ENCODE peak calls at places on chromosomes 16 and 17, in nine cellular contexts. B is GF-D8; K is tibial nerve; S is hippocampal formation; O is left kidney; L is Caco-2; U is activated effector memory CD4-positive, alpha-beta T cell treated with anti-CD3 and anti-CD28 coated beads, Interleukin-2, amount 50 U/mL, for 16 hours; P is thoracic aorta; W is DMS53. Q is an unnamed sample.

GRCh38 chr16:813204-813915 is 12.8 kb upstream of the GNG13 start:
- DNase-seq in B (no peak), K (no peak), S (peak), O (peak), L (peak), U (peak), P (no peak), W (peak), Q (peak)

GRCh38 chr17:49834118-49834743 is 13.6 kb downstream of the TAC4 start:
- DNase-seq in B (no peak), K (no peak), S (no peak), O (no peak), L (no peak), U (no peak), P (no peak), W (no peak), Q (no peak)

GRCh38 chr17:20775331-20775730 is 195.8 kb downstream of the CDRT15L2 start:
- DNase-seq in B (no peak), K (no peak), S (no peak), O (no peak), L (no peak), U (no peak), P (no peak), W (no peak), Q (no peak)

GRCh38 chr17:72614871-72615626 is 477.4 kb downstream of the SLC39A11 start:
- DNase-seq in B (no peak), K (peak), S (peak), O (peak), L (peak), U (no peak), P (no peak), W (peak), Q (no peak)

GRCh38 chr17:3593384-3593783 is 15.8 kb downstream of the TRPV1 start:
- DNase-seq in B (no peak), K (no peak), S (no peak), O (no peak), L (no peak), U (no peak), P (no peak), W (no peak), Q (no peak)

GRCh38 chr16:3101018-3101840 is 2.1 kb upstream of the ZSCAN10 start:
- DNase-seq in B (no peak), K (no peak), S (no peak), O (peak), L (peak), U (peak), P (no peak), W (peak), Q (no peak)

GRCh38 chr17:1868090-1868489 is 38.3 kb downstream of the RPA1 start:
- DNase-seq in B (no peak), K (no peak), S (no peak), O (peak), L (no peak), U (no peak), P (no peak), W (no peak), Q (no peak)

GRCh38 chr16:9256196-9256595 is 164.8 kb downstream of the HAPSTR1 start:
- DNase-seq in B (no peak), K (no peak), S (no peak), O (peak), L (peak), U (no peak), P (no peak), W (peak), Q (peak)

GRCh38 chr17:78661092-78661770 is 84.0 kb upstream of the DNAH17 start:
- DNase-seq in B (no peak), K (no peak), S (no peak), O (peak), L (peak), U (peak), P (no peak), W (no peak), Q (no peak)

GRCh38 chr16:81808933-81809480 is 29.9 kb downstream of the PLCG2 start:
- DNase-seq in B (no peak), K (no peak), S (no peak), O (no peak), L (no peak), U (no peak), P (no peak), W (peak), Q (no peak)

GRCh38 chr16:57007530-57007929 is 18.2 kb downstream of the NLRC5 start:
- DNase-seq in B (no peak), K (no peak), S (no peak), O (no peak), L (no peak), U (peak), P (no peak), W (no peak), Q (no peak)

GRCh38 chr16:46915483-46916025 is 31.4 kb downstream of the GPT2 start:
- DNase-seq in B (no peak), K (no peak), S (no peak), O (no peak), L (no peak), U (no peak), P (no peak), W (no peak), Q (no peak)

GRCh38 chr17:64682261-64683181 is 20.4 kb upstream of the SMURF2 start:
- DNase-seq in B (no peak), K (no peak), S (no peak), O (no peak), L (no peak), U (peak), P (no peak), W (no peak), Q (no peak)

GRCh38 chr17:34307110-34307509 is 12.1 kb upstream of the CCL8 start:
- DNase-seq in B (no peak), K (peak), S (no peak), O (no peak), L (no peak), U (no peak), P (no peak), W (no peak), Q (no peak)

GRCh38 chr16:72400257-72401078 is 228.5 kb upstream of the PMFBP1 start:
- DNase-seq in B (peak), K (no peak), S (peak), O (peak), L (peak), U (no peak), P (no peak), W (peak), Q (peak)

GRCh38 chr17:15498107-15498506 is 30.7 kb upstream of the CDRT4 start:
- DNase-seq in B (no peak), K (no peak), S (no peak), O (peak), L (peak), U (no peak), P (no peak), W (peak), Q (no peak)

GRCh38 chr16:87172632-87173031 is 144.6 kb downstream of the C16orf95 start:
- DNase-seq in B (no peak), K (no peak), S (no peak), O (no peak), L (no peak), U (no peak), P (no peak), W (no peak), Q (no peak)

GRCh38 chr17:78361227-78361683 is 1.4 kb upstream of the SOCS3 start:
- DNase-seq in B (no peak), K (no peak), S (no peak), O (no peak), L (no peak), U (no peak), P (no peak), W (peak), Q (no peak)